ENCODE peak calls at places on chromosomes 13 and 19, in four cellular contexts. One of them, this sample, is unnamed.

GRCh38 chr13:89899302-89900103 is 1448.0 kb upstream of the MIR17HG start:
- DNase-seq in GM12878: no peak
- DNase-seq in H1: no peak
- DNase-seq in IMR-90: no peak
- DNase-seq in this sample: no peak

GRCh38 chr19:31140717-31141116 is 208.5 kb downstream of the TSHZ3 start:
- DNase-seq in H1: no peak
- DNase-seq in GM12878: no peak
- DNase-seq in IMR-90: peak; percentile 55
- DNase-seq in this sample: no peak

GRCh38 chr13:99007414-99007986 is 29.6 kb upstream of the DOCK9 start:
- DNase-seq in IMR-90: no peak
- DNase-seq in GM12878: no peak
- DNase-seq in H1: no peak
- DNase-seq in this sample: no peak

GRCh38 chr19:13040232-13040915 is 45.1 kb downstream of the NFIX start:
- DNase-seq in IMR-90: no peak
- DNase-seq in GM12878: no peak
- DNase-seq in H1: no peak
- DNase-seq in this sample: no peak

GRCh38 chr19:28949535-28949934 is 263.4 kb downstream of the UQCRFS1 start:
- DNase-seq in IMR-90: no peak
- DNase-seq in GM12878: no peak
- DNase-seq in H1: no peak
- DNase-seq in this sample: no peak

GRCh38 chr19:40663712-40664692 is 26.4 kb downstream of the NUMBL start:
- DNase-seq in GM12878: no peak
- DNase-seq in H1: no peak
- DNase-seq in IMR-90: peak; percentile 50
- DNase-seq in this sample: peak; percentile 90

GRCh38 chr13:47216176-47216822 is 319.4 kb upstream of the HTR2A start:
- DNase-seq in GM12878: no peak
- DNase-seq in H1: no peak
- DNase-seq in IMR-90: peak; percentile 57
- DNase-seq in this sample: no peak

GRCh38 chr13:113848431-113849260 is 15.2 kb downstream of the GAS6 start:
- DNase-seq in H1: no peak
- DNase-seq in IMR-90: no peak
- DNase-seq in GM12878: no peak
- DNase-seq in this sample: no peak

GRCh38 chr13:20405691-20406090 is 120.0 kb downstream of the CRYL1 start:
- DNase-seq in IMR-90: no peak
- DNase-seq in GM12878: no peak
- DNase-seq in H1: no peak
- DNase-seq in this sample: no peak

GRCh38 chr13:39663958-39664357 is 8.5 kb downstream of the COG6 start:
- DNase-seq in IMR-90: no peak
- DNase-seq in H1: no peak
- DNase-seq in GM12878: no peak
- DNase-seq in this sample: no peak

GRCh38 chr19:8307400-8307964 is 676 bp downstream of the CD320 start:
- DNase-seq in IMR-90: no peak
- DNase-seq in H1: no peak
- DNase-seq in GM12878: no peak
- DNase-seq in this sample: peak; percentile 34

GRCh38 chr19:12365094-12365371 is 450 bp downstream of the ZNF442 start:
- DNase-seq in IMR-90: peak; percentile 22
- DNase-seq in H1: no peak
- DNase-seq in GM12878: no peak
- DNase-seq in this sample: peak; percentile 34

GRCh38 chr19:979318-979741 is 4.8 kb upstream of the WDR18 start:
- DNase-seq in H1: no peak
- DNase-seq in IMR-90: no peak
- DNase-seq in GM12878: no peak
- DNase-seq in this sample: no peak

GRCh38 chr13:113836917-113837553 is 26.8 kb downstream of the GAS6 start:
- DNase-seq in H1: no peak
- DNase-seq in GM12878: no peak
- DNase-seq in IMR-90: peak; percentile 85
- DNase-seq in this sample: no peak

GRCh38 chr13:76703621-76704020 is 182.6 kb downstream of the KCTD12 start:
- DNase-seq in IMR-90: peak; percentile 38
- DNase-seq in H1: no peak
- DNase-seq in GM12878: no peak
- DNase-seq in this sample: no peak

GRCh38 chr19:48681127-48681470 is 8.3 kb upstream of the NTN5 start:
- DNase-seq in H1: no peak
- DNase-seq in GM12878: no peak
- DNase-seq in IMR-90: peak; percentile 93
- DNase-seq in this sample: peak; percentile 64

GRCh38 chr13:79160818-79161217 is 245.2 kb downstream of the RBM26 start:
- DNase-seq in H1: no peak
- DNase-seq in GM12878: no peak
- DNase-seq in IMR-90: no peak
- DNase-seq in this sample: no peak

GRCh38 chr13:77310579-77311279 is 16.2 kb downstream of the MYCBP2 start:
- DNase-seq in IMR-90: no peak
- DNase-seq in GM12878: no peak
- DNase-seq in H1: no peak
- DNase-seq in this sample: no peak

GRCh38 chr19:52963229-52963760 is 614 bp upstream of the ZNF816 start:
- DNase-seq in IMR-90: no peak
- DNase-seq in H1: no peak
- DNase-seq in GM12878: no peak
- DNase-seq in this sample: no peak

GRCh38 chr13:101520672-101521071 is 68.2 kb downstream of the ITGBL1 start:
- DNase-seq in IMR-90: peak; percentile 86
- DNase-seq in GM12878: no peak
- DNase-seq in H1: no peak
- DNase-seq in this sample: no peak

GRCh38 chr13:41500501-41500900 is 43.2 kb downstream of the RGCC start:
- DNase-seq in GM12878: no peak
- DNase-seq in IMR-90: no peak
- DNase-seq in H1: no peak
- DNase-seq in this sample: no peak

GRCh38 chr19:29074579-29074978 is 138.4 kb downstream of the UQCRFS1 start:
- DNase-seq in GM12878: no peak
- DNase-seq in H1: no peak
- DNase-seq in IMR-90: no peak
- DNase-seq in this sample: no peak

GRCh38 chr13:20121154-20121515 is 39.7 kb downstream of the GJA3 start:
- DNase-seq in GM12878: no peak
- DNase-seq in H1: no peak
- DNase-seq in IMR-90: no peak
- DNase-seq in this sample: no peak

GRCh38 chr13:113802090-113802531 is 43.1 kb downstream of the TMEM255B start:
- DNase-seq in GM12878: no peak
- DNase-seq in IMR-90: peak; percentile 72
- DNase-seq in H1: no peak
- DNase-seq in this sample: peak; percentile 23

GRCh38 chr19:13146763-13147563 is 3.2 kb downstream of the STX10 start:
- DNase-seq in IMR-90: no peak
- DNase-seq in GM12878: no peak
- DNase-seq in H1: no peak
- DNase-seq in this sample: no peak

GRCh38 chr13:41061914-41062837 is 867 bp downstream of the WBP4 start:
- DNase-seq in H1: no peak
- DNase-seq in GM12878: no peak
- DNase-seq in IMR-90: peak; percentile 64
- DNase-seq in this sample: no peak

GRCh38 chr19:43467276-43467675 is 1.9 kb upstream of the LYPD3 start:
- DNase-seq in IMR-90: no peak
- DNase-seq in H1: no peak
- DNase-seq in GM12878: no peak
- DNase-seq in this sample: no peak

GRCh38 chr19:530133-531008 is 1.2 kb upstream of the CDC34 start:
- DNase-seq in IMR-90: no peak
- DNase-seq in GM12878: no peak
- DNase-seq in H1: no peak
- DNase-seq in this sample: no peak

GRCh38 chr19:3125900-3126524 is 9.8 kb upstream of the GNA15 start:
- DNase-seq in IMR-90: no peak
- DNase-seq in H1: peak; percentile 85
- DNase-seq in GM12878: no peak
- DNase-seq in this sample: peak; percentile 80

GRCh38 chr19:2309734-2310362 is 1.9 kb upstream of the LINGO3 start:
- DNase-seq in GM12878: no peak
- DNase-seq in H1: no peak
- DNase-seq in IMR-90: peak; percentile 54
- DNase-seq in this sample: no peak

GRCh38 chr13:30873519-30873918 is 32.6 kb upstream of the MEDAG start:
- DNase-seq in GM12878: no peak
- DNase-seq in IMR-90: peak; percentile 19
- DNase-seq in H1: no peak
- DNase-seq in this sample: no peak

DNA sequence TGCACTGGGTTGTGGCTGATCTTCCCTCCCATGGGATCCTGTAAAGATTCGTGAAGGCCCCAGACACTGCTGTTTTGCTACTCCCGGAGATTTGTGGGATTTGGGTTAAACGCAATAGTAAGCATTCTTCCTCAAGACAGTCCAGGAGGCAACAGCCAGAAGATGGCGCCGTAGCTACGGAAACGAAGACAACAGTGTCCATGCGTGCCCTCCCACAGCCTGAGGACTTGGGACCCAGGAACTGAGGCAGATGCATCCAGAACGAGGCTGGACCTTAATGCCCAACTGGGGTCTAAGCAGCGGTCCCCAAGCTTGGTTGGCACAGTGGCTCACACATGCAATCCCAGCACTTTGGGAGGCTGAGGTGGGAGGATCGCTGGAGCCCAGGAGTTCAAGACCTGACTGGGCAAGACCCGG is 57.6 kb upstream of the ZNF507 start:
- DNase-seq in H1: peak; percentile 34
- DNase-seq in GM12878: no peak
- DNase-seq in IMR-90: peak; percentile 61
- DNase-seq in this sample: peak; percentile 44
- TF ChIP-seq CHD1 in H1: no peak
- TF ChIP-seq CHD1 in GM12878: no peak
- TF ChIP-seq CHD1 in IMR-90: no peak
- TF ChIP-seq CHD1 in this sample: no peak

DNA sequence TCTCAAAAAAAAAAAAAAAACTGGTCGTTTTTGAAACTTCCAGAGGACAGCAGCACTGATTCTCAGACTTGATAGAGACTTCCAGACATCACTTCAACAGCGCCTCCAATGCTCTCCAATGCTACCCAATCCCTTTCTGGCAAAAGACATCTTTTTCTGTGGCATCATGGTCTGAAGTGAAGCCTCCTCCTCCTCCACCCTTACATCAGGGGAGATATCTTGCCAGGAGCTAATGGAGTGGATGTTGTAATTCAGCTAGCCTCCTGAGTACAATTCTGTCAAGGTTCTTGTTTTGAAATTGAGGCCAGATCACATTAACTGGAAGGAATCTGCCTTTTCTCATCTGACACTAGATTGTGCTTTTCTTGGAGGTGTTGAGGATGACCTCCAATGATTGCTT is 24.2 kb downstream of the FXYD5 start:
- DNase-seq in GM12878: no peak
- DNase-seq in H1: no peak
- DNase-seq in IMR-90: no peak
- DNase-seq in this sample: no peak
- TF ChIP-seq CHD1 in GM12878: no peak
- TF ChIP-seq CHD1 in H1: no peak
- TF ChIP-seq CHD1 in IMR-90: no peak
- TF ChIP-seq CHD1 in this sample: no peak

DNA sequence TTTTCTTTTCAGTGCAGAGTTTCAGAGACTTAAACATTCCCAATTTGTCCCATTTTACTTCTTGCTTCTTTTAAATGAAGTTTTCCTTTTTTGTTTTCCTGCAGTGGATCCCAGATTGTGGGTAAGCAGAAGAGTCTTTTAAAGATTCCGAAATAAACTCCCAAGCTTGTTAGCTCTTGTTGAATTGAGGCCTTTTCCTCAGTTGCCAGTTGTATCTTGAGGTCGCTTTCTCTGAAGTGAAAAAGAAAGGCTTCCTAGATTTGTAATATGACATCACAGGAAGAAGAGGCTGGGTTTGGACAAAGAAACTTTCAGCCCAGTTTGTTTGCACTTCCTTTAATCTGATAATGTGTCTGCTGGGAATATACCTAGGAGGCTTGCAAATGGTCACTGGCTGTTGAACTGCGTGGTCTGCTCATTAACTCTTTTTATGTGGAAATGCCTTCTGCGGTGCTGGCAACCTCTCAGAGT is at the start of gene LPAR6:
- DNase-seq in GM12878: no peak
- DNase-seq in H1: no peak
- DNase-seq in IMR-90: peak; percentile 73
- DNase-seq in this sample: no peak
- TF ChIP-seq CHD1 in GM12878: no peak
- TF ChIP-seq CHD1 in H1: no peak
- TF ChIP-seq CHD1 in IMR-90: no peak
- TF ChIP-seq CHD1 in this sample: no peak

GRCh38 chr19:10256551-10256950 is 4.5 kb downstream of the MRPL4 start:
- DNase-seq in IMR-90: no peak
- DNase-seq in H1: no peak
- DNase-seq in GM12878: no peak
- DNase-seq in this sample: no peak
- TF ChIP-seq CHD1 in IMR-90: no peak
- TF ChIP-seq CHD1 in H1: no peak
- TF ChIP-seq CHD1 in GM12878: no peak
- TF ChIP-seq CHD1 in this sample: no peak

GRCh38 chr19:14542721-14543328 is 13.4 kb downstream of the TECR start:
- DNase-seq in GM12878: no peak
- DNase-seq in H1: no peak
- DNase-seq in IMR-90: no peak
- DNase-seq in this sample: peak; percentile 54

GRCh38 chr19:14545716-14546082 is 16.3 kb downstream of the TECR start:
- DNase-seq in H1: no peak
- DNase-seq in GM12878: no peak
- DNase-seq in IMR-90: no peak
- DNase-seq in this sample: no peak

GRCh38 chr19:14540741-14541525 is 11.5 kb downstream of the TECR start:
- DNase-seq in IMR-90: no peak
- DNase-seq in GM12878: no peak
- DNase-seq in H1: no peak
- DNase-seq in this sample: no peak

GRCh38 chr19:14544977-14545715 is 15.8 kb downstream of the TECR start:
- DNase-seq in IMR-90: no peak
- DNase-seq in H1: no peak
- DNase-seq in GM12878: no peak
- DNase-seq in this sample: no peak

DNA sequence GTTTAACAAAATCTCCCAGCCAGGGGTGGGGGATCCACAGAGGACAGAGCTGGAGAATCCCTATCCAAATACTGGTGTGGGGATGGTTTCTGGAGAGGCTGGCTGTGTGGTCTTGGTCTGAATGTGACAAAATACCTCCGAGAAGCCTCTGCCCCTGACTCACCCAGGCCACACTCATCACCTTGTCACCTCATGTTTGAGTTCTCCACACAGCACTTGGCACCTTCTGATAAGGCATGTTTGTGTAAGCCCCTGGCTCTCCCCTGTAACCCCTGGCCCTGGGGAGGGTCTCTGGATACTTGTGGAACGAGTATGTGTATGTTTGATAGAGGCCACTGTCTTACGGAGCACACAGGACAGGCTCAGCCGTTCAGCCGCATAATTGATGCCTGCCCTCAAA is 14.7 kb downstream of the TECR start:
- DNase-seq in IMR-90: no peak
- DNase-seq in GM12878: no peak
- DNase-seq in H1: no peak
- DNase-seq in this sample: peak; percentile 67
- TF ChIP-seq CHD1 in IMR-90: no peak
- TF ChIP-seq CHD1 in GM12878: no peak
- TF ChIP-seq CHD1 in H1: no peak
- TF ChIP-seq CHD1 in this sample: no peak